ENCODE peak calls at places on chromosomes 7 and 10, in four cellular contexts. O is WTC11, T is K562, H is HepG2. D is an unnamed sample.

GRCh38 chr7:24786941-24787340 is 29.7 kb upstream of the GSDME start:
- DNase-seq in O (no peak), T (no peak), H (no peak), D (no peak)

GRCh38 chr10:86122646-86123045 is 243.9 kb downstream of the GRID1 start:
- DNase-seq in T (no peak), H (no peak), O (no peak), D (no peak)

GRCh38 chr7:155188821-155189599 is 108.7 kb upstream of the INSIG1 start:
- DNase-seq in H (no peak), T (no peak), O (no peak), D (no peak)

GRCh38 chr10:122682522-122682921 is 17.1 kb downstream of the C10orf120 start:
- DNase-seq in H (no peak), O (no peak), T (no peak), D (no peak)

GRCh38 chr7:125670926-125671572 is 741.4 kb upstream of the POT1 start:
- DNase-seq in H (peak; percentile 9), O (no peak), T (peak; percentile 30), D (no peak)

GRCh38 chr7:127632276-127632910 is 14.5 kb upstream of the PAX4 start:
- DNase-seq in T (no peak), H (no peak), O (no peak), D (no peak)

GRCh38 chr7:147298611-147299043 is 1182.0 kb downstream of the CNTNAP2 start:
- DNase-seq in O (no peak), H (no peak), T (no peak), D (no peak)

GRCh38 chr7:2016021-2016631 is 216.6 kb downstream of the MAD1L1 start:
- DNase-seq in O (peak; percentile 9), H (no peak), T (no peak), D (no peak)

GRCh38 chr7:84162125-84162524 is 32.5 kb downstream of the SEMA3A start:
- DNase-seq in H (no peak), O (no peak), T (no peak), D (no peak)

GRCh38 chr7:45421096-45421495 is 153.1 kb upstream of the ADCY1 start:
- DNase-seq in O (no peak), H (no peak), T (no peak), D (no peak)

GRCh38 chr10:110444009-110444347 is 53.7 kb upstream of the DUSP5 start:
- DNase-seq in H (no peak), O (no peak), T (no peak), D (no peak)

GRCh38 chr10:4018054-4018511 is 233.1 kb upstream of the KLF6 start:
- DNase-seq in T (no peak), H (no peak), O (no peak), D (no peak)

GRCh38 chr7:37037286-37037685 is 313.0 kb upstream of the AOAH start:
- DNase-seq in H (no peak), O (no peak), T (no peak), D (no peak)

GRCh38 chr10:1255166-1255565 is 199.0 kb downstream of the WDR37 start:
- DNase-seq in O (no peak), H (no peak), T (no peak), D (no peak)

GRCh38 chr10:92031580-92031979 is 108.0 kb downstream of the BTAF1 start:
- DNase-seq in O (no peak), T (no peak), H (no peak), D (no peak)

GRCh38 chr7:130490287-130490686 is 1.6 kb upstream of the MEST start:
- DNase-seq in T (no peak), O (peak; percentile 45), H (no peak), D (no peak)
- TF ChIP-seq USF2 in T (no peak), O (no peak), H (no peak), D (no peak)

GRCh38 chr7:98203261-98203963 is 7.8 kb upstream of the BHLHA15 start:
- DNase-seq in H (no peak), O (no peak), T (no peak), D (no peak)

GRCh38 chr7:98203964-98204605 is 7.2 kb upstream of the BHLHA15 start:
- DNase-seq in T (no peak), H (no peak), O (no peak), D (no peak)

GRCh38 chr7:98200364-98200763 is 10.9 kb upstream of the BHLHA15 start:
- DNase-seq in H (no peak), T (no peak), O (no peak), D (peak; percentile 53)

GRCh38 chr7:98204670-98205069 is 6.6 kb upstream of the BHLHA15 start:
- DNase-seq in T (no peak), H (no peak), O (no peak), D (no peak)

GRCh38 chr7:98202367-98203195 is 8.7 kb upstream of the BHLHA15 start:
- DNase-seq in H (no peak), T (no peak), O (no peak), D (peak; percentile 94)
- TF ChIP-seq TCF7 in H (no peak), T (no peak), O (no peak), D (peak; percentile 90)

GRCh38 chr7:90412458-90413184 is 9.4 kb downstream of the CLDN12 start:
- DNase-seq in O (peak; percentile 54), H (peak; percentile 44), T (no peak), D (no peak)
- TF ChIP-seq USF2 in O (no peak), H (no peak), T (no peak), D (no peak)

GRCh38 chr7:27194641-27195379 is 5.1 kb downstream of the HOXA13 start:
- DNase-seq in T (no peak), O (no peak), H (no peak), D (no peak)
- TF ChIP-seq TCF7 in T (no peak), O (no peak), H (no peak), D (no peak)

GRCh38 chr10:115103700-115104099 is 10.5 kb downstream of the ATRNL1 start:
- DNase-seq in H (no peak), T (no peak), O (no peak), D (no peak)
- TF ChIP-seq USF2 in H (no peak), T (no peak), O (no peak), D (no peak)

GRCh38 chr7:39637400-39637799 is 14.0 kb downstream of the RALA start:
- DNase-seq in H (no peak), O (no peak), T (no peak), D (no peak)

GRCh38 chr7:39642896-39643295 is 19.5 kb downstream of the RALA start:
- DNase-seq in O (no peak), T (no peak), H (no peak), D (no peak)

GRCh38 chr7:39633563-39634550 is 10.5 kb downstream of the RALA start:
- DNase-seq in T (no peak), O (no peak), H (no peak), D (no peak)

GRCh38 chr7:39637963-39638485 is 14.7 kb downstream of the RALA start:
- DNase-seq in O (no peak), T (no peak), H (no peak), D (no peak)
- TF ChIP-seq TCF7 in O (no peak), T (no peak), H (no peak), D (no peak)

GRCh38 chr10:11387044-11387443 is 224.4 kb downstream of the USP6NL start:
- DNase-seq in T (no peak), H (no peak), O (no peak), D (no peak)
- TF ChIP-seq USF2 in T (no peak), H (no peak), O (no peak), D (no peak)

D was measured in GM12878.